ENCODE peak calls at places on chromosomes 6 and 20, in eight cellular contexts. U, A, R, C, N, Y, S and G are unnamed samples.

GRCh38 chr20:48656661-48657211 is 171.1 kb downstream of the PREX1 start:
- DNase-seq in U (no peak), S (no peak), A (no peak), N (no peak), R (no peak), Y (no peak), C (no peak), G (no peak)

GRCh38 chr6:155328539-155329459 is 14.5 kb upstream of the TFB1M start:
- DNase-seq in Y (no peak), A (no peak), U (peak), N (no peak), R (no peak), S (no peak), C (no peak), G (no peak)

GRCh38 chr6:111052171-111052570 is 35.1 kb upstream of the SLC16A10 start:
- DNase-seq in U (no peak), N (no peak), Y (no peak), C (no peak), S (no peak), R (no peak), A (no peak), G (no peak)

GRCh38 chr20:5714261-5715041 is 35.8 kb upstream of the SHLD1 start:
- DNase-seq in C (peak), U (no peak), N (no peak), Y (no peak), R (peak), A (no peak), S (no peak), G (no peak)

GRCh38 chr6:33707771-33708170 is 3.7 kb downstream of the UQCC2 start:
- DNase-seq in A (no peak), S (no peak), C (no peak), R (no peak), U (no peak), Y (no peak), N (no peak), G (no peak)

GRCh38 chr6:147166360-147166944 is 37.8 kb upstream of the STXBP5 start:
- DNase-seq in S (no peak), C (peak), N (no peak), R (peak), Y (peak), A (no peak), U (no peak), G (no peak)

GRCh38 chr6:6221829-6222535 is 98.5 kb downstream of the F13A1 start:
- DNase-seq in S (no peak), Y (no peak), U (no peak), R (no peak), N (no peak), C (peak), A (no peak), G (no peak)

GRCh38 chr20:58639182-58640146 is 11.6 kb upstream of the STX16 start:
- DNase-seq in Y (no peak), S (no peak), R (no peak), N (no peak), C (no peak), A (no peak), U (no peak), G (no peak)

GRCh38 chr6:166618866-166619761 is 7.9 kb downstream of the RPS6KA2 start:
- DNase-seq in Y (peak), A (no peak), R (peak), S (no peak), C (no peak), U (no peak), N (no peak), G (no peak)

GRCh38 chr20:58719258-58719657 is 26.7 kb downstream of the NPEPL1 start:
- DNase-seq in U (no peak), A (no peak), R (no peak), Y (no peak), C (no peak), N (no peak), S (no peak), G (no peak)

GRCh38 chr6:68777956-68778355 is 142.9 kb downstream of the ADGRB3 start:
- DNase-seq in A (no peak), U (peak), Y (peak), C (no peak), S (peak), N (no peak), R (peak), G (no peak)

GRCh38 chr6:11685411-11686093 is 93.1 kb downstream of the ADTRP start:
- DNase-seq in R (no peak), Y (peak), C (no peak), S (peak), N (no peak), A (no peak), U (no peak), G (no peak)

GRCh38 chr6:26173836-26174144 is 86.6 kb downstream of the HFE start:
- DNase-seq in A (no peak), R (no peak), N (no peak), U (no peak), S (no peak), Y (no peak), C (no peak), G (no peak)

GRCh38 chr20:53579581-53580375 is 13.9 kb downstream of the ZNF217 start:
- DNase-seq in A (no peak), N (no peak), U (no peak), R (peak), C (peak), S (peak), Y (peak), G (no peak)

GRCh38 chr6:149988550-149989336 is 25.0 kb downstream of the ULBP1 start:
- DNase-seq in S (no peak), R (no peak), A (no peak), C (no peak), U (no peak), N (no peak), Y (no peak), G (no peak)

GRCh38 chr6:148724428-148724827 is 22.4 kb upstream of the UST start:
- DNase-seq in C (no peak), R (no peak), S (no peak), Y (no peak), N (no peak), U (no peak), A (no peak), G (no peak)

GRCh38 chr20:33767739-33768138 is 35.9 kb downstream of the ZNF341 start:
- DNase-seq in U (no peak), Y (no peak), C (no peak), A (no peak), S (no peak), R (no peak), N (no peak), G (no peak)

GRCh38 chr6:21595265-21595950 is 1.9 kb downstream of the SOX4 start:
- DNase-seq in S (no peak), C (no peak), R (peak), N (no peak), Y (peak), A (no peak), U (peak), G (peak)

GRCh38 chr20:59807909-59808728 is 125.3 kb downstream of the SYCP2 start:
- DNase-seq in S (no peak), U (no peak), R (no peak), A (no peak), N (no peak), Y (no peak), C (no peak), G (no peak)

GRCh38 chr6:85691478-85691877 is 48.8 kb upstream of the SYNCRIP start:
- DNase-seq in S (no peak), N (no peak), R (no peak), U (no peak), A (no peak), C (no peak), Y (no peak), G (no peak)

GRCh38 chr20:8094415-8094818 is 37.6 kb upstream of the PLCB1 start:
- DNase-seq in U (peak), S (no peak), A (peak), R (peak), C (no peak), Y (peak), N (no peak), G (peak)

GRCh38 chr6:116012471-116012949 is 48.2 kb downstream of the FRK start:
- DNase-seq in U (no peak), N (no peak), Y (peak), A (no peak), S (no peak), R (peak), C (no peak), G (no peak)

GRCh38 chr20:17682103-17682888 is at the start of gene RRBP1:
- DNase-seq in S (peak), N (peak), Y (peak), A (peak), U (peak), R (peak), C (peak), G (peak)

GRCh38 chr20:40600441-40601235 is 88.4 kb downstream of the MAFB start:
- DNase-seq in Y (no peak), U (no peak), A (no peak), R (no peak), C (no peak), N (no peak), S (no peak), G (no peak)

GRCh38 chr20:46568570-46569129 is 18.2 kb upstream of the OCSTAMP start:
- DNase-seq in N (no peak), U (peak), R (peak), C (no peak), A (no peak), Y (peak), S (peak), G (peak)

GRCh38 chr6:36289281-36290018 is 19.6 kb downstream of the PNPLA1 start:
- DNase-seq in R (no peak), N (no peak), U (peak), C (no peak), S (no peak), A (no peak), Y (no peak), G (no peak)

GRCh38 chr6:158223926-158224325 is 55.8 kb downstream of the GTF2H5 start:
- DNase-seq in S (no peak), Y (no peak), C (no peak), R (no peak), U (no peak), A (no peak), N (no peak), G (no peak)

GRCh38 chr20:45392733-45393132 is 14.6 kb upstream of the TP53TG5 start:
- DNase-seq in U (peak), C (no peak), N (no peak), Y (no peak), S (no peak), A (no peak), R (no peak), G (no peak)

GRCh38 chr20:38032585-38033329 is 499 bp downstream of the TTI1 start:
- DNase-seq in Y (no peak), R (peak), C (peak), A (no peak), U (no peak), N (no peak), S (no peak), G (no peak)

GRCh38 chr6:35774116-35774794 is 2.1 kb upstream of the CLPSL2 start:
- DNase-seq in U (no peak), C (no peak), Y (no peak), R (no peak), S (no peak), N (no peak), A (no peak), G (no peak)

GRCh38 chr20:38395165-38395564 is 40.0 kb downstream of the SNHG17 start:
- DNase-seq in C (no peak), Y (peak), U (no peak), S (no peak), N (no peak), A (no peak), R (peak), G (no peak)

GRCh38 chr20:22522701-22523100 is 61.7 kb downstream of the FOXA2 start:
- DNase-seq in R (no peak), Y (no peak), C (no peak), N (no peak), A (no peak), S (no peak), U (no peak), G (no peak)

GRCh38 chr20:21615617-21616080 is 89.8 kb upstream of the PAX1 start:
- DNase-seq in U (peak), A (no peak), N (peak), C (peak), R (peak), S (peak), Y (peak), G (peak)

GRCh38 chr20:48184229-48184628 is 398.9 kb upstream of the SULF2 start:
- DNase-seq in S (no peak), Y (no peak), R (no peak), A (no peak), C (no peak), U (no peak), N (no peak), G (no peak)

GRCh38 chr20:36569847-36570429 is 3.5 kb upstream of the TGIF2 start:
- DNase-seq in S (peak), U (no peak), Y (peak), R (peak), A (no peak), N (no peak), C (no peak), G (no peak)

GRCh38 chr6:109295766-109296156 is 86.5 kb downstream of the CD164 start:
- DNase-seq in U (no peak), Y (no peak), R (no peak), S (no peak), C (no peak), N (no peak), A (no peak), G (no peak)

GRCh38 chr6:124073021-124073420 is 269.4 kb downstream of the NKAIN2 start:
- DNase-seq in Y (no peak), C (no peak), A (no peak), R (no peak), U (no peak), N (no peak), S (no peak), G (no peak)